ENCODE peak calls at places on chromosomes 3 and 15, in nine cellular contexts. C is spleen, V is choroid plexus epithelial cell, E is fibroblast of lung, X is AG09309, M is epithelial cell of esophagus, D is nephron progenitor cell, J is cardiac muscle cell, O is upper lobe of left lung. P is an unnamed sample.

GRCh38 chr3:192933779-192934456 is 16.3 kb upstream of the MB21D2 start:
- DNase-seq in D (no peak), C (no peak), E (no peak), J (no peak), V (peak; percentile 35), M (peak; percentile 49), O (no peak), X (no peak), P (no peak)

GRCh38 chr3:142912440-142913172 is 23.7 kb upstream of the PCOLCE2 start:
- DNase-seq in M (no peak), C (no peak), D (no peak), V (peak; percentile 18), O (no peak), E (peak; percentile 18), J (no peak), X (no peak), P (no peak)

GRCh38 chr15:69853572-69853971 is 244.1 kb downstream of the TLE3 start:
- DNase-seq in C (peak; percentile 47), M (peak; percentile 32), J (peak; percentile 24), X (peak; percentile 52), O (no peak), E (peak; percentile 74), D (no peak), V (peak; percentile 65), P (no peak)

GRCh38 chr3:148042663-148043445 is 633.7 kb downstream of the ZIC1 start:
- DNase-seq in E (peak; percentile 43), D (no peak), O (no peak), V (peak; percentile 72), J (no peak), C (no peak), X (no peak), M (no peak), P (no peak)

GRCh38 chr3:194664857-194665256 is 7.1 kb downstream of the LSG1 start:
- DNase-seq in V (peak; percentile 82), E (no peak), O (no peak), X (no peak), M (no peak), C (no peak), D (no peak), J (no peak), P (no peak)

GRCh38 chr3:124277516-124277890 is 285.6 kb upstream of the ROPN1 start:
- DNase-seq in C (no peak), J (no peak), X (no peak), E (no peak), M (peak; percentile 12), V (peak; percentile 63), D (no peak), O (no peak), P (no peak)

GRCh38 chr3:193207290-193207689 is 33.7 kb upstream of the PLAAT1 start:
- DNase-seq in M (no peak), V (no peak), J (no peak), D (no peak), X (no peak), O (no peak), E (peak; percentile 3), C (no peak), P (no peak)

GRCh38 chr15:68819451-68820204 is 1.1 kb downstream of the ANP32A start:
- DNase-seq in J (peak; percentile 70), C (peak; percentile 88), X (no peak), E (peak; percentile 61), M (peak; percentile 50), V (peak; percentile 67), D (peak; percentile 43), O (peak; percentile 31), P (peak; percentile 25)

GRCh38 chr15:52220251-52220650 is 29.1 kb upstream of the GNB5 start:
- DNase-seq in X (no peak), M (no peak), D (no peak), V (no peak), C (no peak), E (no peak), J (peak; percentile 14), O (no peak), P (no peak)

GRCh38 chr15:52218816-52219215 is 27.6 kb upstream of the GNB5 start:
- DNase-seq in J (no peak), X (no peak), C (no peak), D (no peak), E (no peak), O (no peak), V (no peak), M (no peak), P (no peak)

GRCh38 chr15:52214553-52214952 is 23.4 kb upstream of the GNB5 start:
- DNase-seq in M (no peak), D (no peak), J (no peak), C (no peak), V (no peak), E (no peak), O (no peak), X (no peak), P (no peak)

GRCh38 chr15:52220896-52221660 is 29.9 kb upstream of the GNB5 start:
- DNase-seq in O (no peak), M (no peak), E (no peak), D (no peak), C (no peak), X (no peak), J (no peak), V (no peak), P (no peak)

DNA sequence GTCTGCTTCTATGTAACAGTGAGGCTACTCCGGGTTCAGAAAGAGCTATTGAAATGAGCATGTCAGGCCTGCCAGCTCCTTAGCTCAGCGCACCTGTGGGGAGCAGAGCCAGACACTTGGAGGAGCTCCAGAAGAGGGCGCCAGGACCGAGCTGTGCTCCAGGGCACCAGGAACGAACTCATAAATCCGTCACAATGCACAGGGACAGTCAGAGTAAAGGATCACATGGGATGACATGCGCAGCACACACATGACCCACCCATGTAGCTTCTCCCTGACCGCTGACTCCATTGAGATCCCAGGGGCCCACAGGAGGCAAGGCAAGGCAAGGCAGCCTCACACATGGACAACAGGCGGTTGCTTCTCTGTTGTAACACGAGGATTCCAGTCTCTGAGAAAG is 26.0 kb upstream of the GNB5 start:
- DNase-seq in O (peak; percentile 31), X (no peak), C (no peak), V (no peak), D (peak; percentile 24), M (peak; percentile 52), E (no peak), J (peak; percentile 11), P (peak; percentile 23)
- TF ChIP-seq CTCF in O (no peak), X (no peak), C (no peak), V (no peak), D (peak; percentile 10), M (peak; percentile 44), E (no peak), J (no peak), P (no peak)

GRCh38 chr15:79849789-79850188 is 47.0 kb downstream of the MTHFS start:
- DNase-seq in X (no peak), O (peak; percentile 30), V (peak; percentile 74), C (no peak), E (peak; percentile 50), M (peak; percentile 48), D (peak; percentile 37), J (peak; percentile 38), P (peak; percentile 58)
- TF ChIP-seq CTCF in X (peak; percentile 84), O (peak; percentile 33), V (peak; percentile 92), C (no peak), E (peak; percentile 88), M (peak; percentile 40), D (peak; percentile 60), J (peak; percentile 69), P (peak; percentile 49)

GRCh38 chr3:16186565-16186964 is 12.1 kb downstream of the GALNT15 start:
- DNase-seq in E (no peak), O (no peak), V (no peak), D (no peak), X (no peak), C (no peak), M (no peak), J (no peak), P (no peak)

GRCh38 chr3:16189201-16189600 is 14.7 kb downstream of the GALNT15 start:
- DNase-seq in D (no peak), X (no peak), C (no peak), M (peak; percentile 69), J (no peak), E (no peak), V (no peak), O (no peak), P (no peak)

GRCh38 chr3:16187213-16187790 is 12.8 kb downstream of the GALNT15 start:
- DNase-seq in E (no peak), X (no peak), O (no peak), C (no peak), V (no peak), D (no peak), M (no peak), J (no peak), P (no peak)

GRCh38 chr3:16186081-16186480 is 11.6 kb downstream of the GALNT15 start:
- DNase-seq in D (no peak), E (no peak), M (no peak), V (peak; percentile 36), X (no peak), C (no peak), J (no peak), O (no peak), P (no peak)

DNA sequence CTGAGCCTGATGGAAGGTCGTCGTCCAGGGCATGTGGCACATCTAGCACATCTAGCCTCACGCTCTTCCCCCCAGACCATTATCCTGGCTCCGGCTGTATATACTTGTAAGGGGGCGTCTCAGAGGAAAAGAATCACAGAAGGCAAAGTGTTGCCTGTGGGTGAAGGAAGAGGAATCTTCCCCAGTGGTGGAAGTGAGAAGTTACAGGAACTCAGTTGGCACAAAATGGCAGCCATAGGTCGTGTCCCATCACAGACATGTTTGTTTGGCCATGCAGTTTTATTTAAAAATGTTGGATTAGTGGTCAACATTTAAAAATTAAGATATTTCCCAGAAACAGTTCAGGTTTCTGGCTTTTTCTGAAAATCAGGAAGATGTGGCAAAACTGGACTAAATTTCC is 13.6 kb downstream of the GALNT15 start:
- DNase-seq in E (no peak), O (no peak), V (no peak), D (no peak), M (no peak), J (no peak), X (no peak), C (no peak), P (no peak)
- TF ChIP-seq CTCF in E (no peak), O (no peak), V (no peak), D (no peak), M (no peak), J (no peak), X (no peak), C (no peak), P (no peak)

GRCh38 chr3:99686955-99687612 is 48.7 kb downstream of the COL8A1 start:
- DNase-seq in M (peak; percentile 72), X (no peak), O (peak; percentile 56), V (peak; percentile 84), D (peak; percentile 73), J (peak; percentile 64), E (peak; percentile 85), C (no peak), P (peak; percentile 76)
- TF ChIP-seq CTCF in M (peak; percentile 78), X (peak; percentile 48), O (peak; percentile 69), V (peak; percentile 80), D (peak; percentile 74), J (peak; percentile 66), E (peak; percentile 53), C (no peak), P (peak; percentile 82)

GRCh38 chr3:117477214-117477755 is 767.7 kb downstream of the TUSC7 start:
- DNase-seq in O (peak; percentile 28), V (no peak), E (no peak), D (no peak), M (no peak), J (no peak), C (no peak), X (no peak), P (no peak)
- TF ChIP-seq CTCF in O (no peak), V (no peak), E (no peak), D (no peak), M (no peak), J (no peak), C (no peak), X (no peak), P (no peak)

P was measured in endothelial cell.